ENCODE peak calls at places on chromosome 18, in ten cellular contexts. E is H9, R is EL, X is non-pigmented ciliary epithelial cell, O is PC-3, N is colonic mucosa, G is left kidney, Y is T1000, C is NCI-H460, V is SW480. H is an unnamed sample.

GRCh38 chr18:39274535-39274934 is 1708.9 kb upstream of the CELF4 start:
- DNase-seq in E (no peak), R (peak), X (peak), O (no peak), N (no peak), G (no peak), Y (no peak), C (no peak), V (no peak), H (no peak)

GRCh38 chr18:28735731-28736130 is 558.8 kb upstream of the CDH2 start:
- DNase-seq in E (no peak), R (peak), X (peak), O (peak), N (no peak), G (peak), Y (no peak), C (no peak), V (no peak), H (no peak)

GRCh38 chr18:45755936-45756335 is 32.0 kb downstream of the SLC14A1 start:
- DNase-seq in E (no peak), R (peak), X (no peak), O (peak), N (no peak), G (peak), Y (no peak), C (no peak), V (no peak), H (peak)

GRCh38 chr18:21433436-21433835 is 167.1 kb downstream of the ESCO1 start:
- DNase-seq in E (no peak), R (no peak), X (no peak), O (no peak), N (no peak), G (no peak), Y (no peak), C (no peak), V (no peak), H (no peak)

GRCh38 chr18:61651880-61652268 is 240.9 kb downstream of the RNF152 start:
- DNase-seq in E (no peak), R (no peak), X (no peak), O (peak), N (peak), G (no peak), Y (no peak), C (no peak), V (no peak), H (peak)

GRCh38 chr18:9017170-9017899 is 85.2 kb upstream of the NDUFV2 start:
- DNase-seq in E (no peak), R (peak), X (peak), O (peak), N (peak), G (peak), Y (peak), C (peak), V (peak), H (no peak)

GRCh38 chr18:13581496-13581895 is 144.9 kb downstream of the FAM210A start:
- DNase-seq in E (no peak), R (no peak), X (no peak), O (no peak), N (no peak), G (no peak), Y (no peak), C (no peak), V (no peak), H (no peak)

GRCh38 chr18:58541789-58542425 is 87.0 kb downstream of the ALPK2 start:
- DNase-seq in E (no peak), R (peak), X (peak), O (peak), N (no peak), G (no peak), Y (peak), C (peak), V (peak), H (no peak)

GRCh38 chr18:6203791-6204190 is 210.9 kb downstream of the L3MBTL4 start:
- DNase-seq in E (no peak), R (no peak), X (no peak), O (no peak), N (no peak), G (no peak), Y (no peak), C (no peak), V (no peak), H (peak)

GRCh38 chr18:41072946-41073345 is 882.1 kb upstream of the PIK3C3 start:
- DNase-seq in E (no peak), R (no peak), X (no peak), O (no peak), N (no peak), G (no peak), Y (no peak), C (no peak), V (no peak), H (no peak)

GRCh38 chr18:55422456-55423185 is 165.4 kb downstream of the TCF4 start:
- DNase-seq in E (no peak), R (peak), X (no peak), O (no peak), N (peak), G (no peak), Y (no peak), C (no peak), V (no peak), H (no peak)

GRCh38 chr18:12408247-12408869 is 629 bp downstream of the PRELID3A start:
- DNase-seq in E (no peak), R (peak), X (no peak), O (peak), N (no peak), G (no peak), Y (no peak), C (no peak), V (no peak), H (no peak)

GRCh38 chr18:13629841-13630747 is 96.3 kb downstream of the FAM210A start:
- DNase-seq in E (peak), R (peak), X (peak), O (peak), N (peak), G (peak), Y (no peak), C (peak), V (peak), H (peak)

GRCh38 chr18:37944871-37945270 is 379.3 kb upstream of the CELF4 start:
- DNase-seq in E (no peak), R (no peak), X (no peak), O (no peak), N (no peak), G (no peak), Y (no peak), C (no peak), V (no peak), H (no peak)

GRCh38 chr18:22556271-22556990 is 138.7 kb upstream of the CTAGE1 start:
- DNase-seq in E (no peak), R (peak), X (no peak), O (peak), N (no peak), G (peak), Y (no peak), C (no peak), V (no peak), H (no peak)

GRCh38 chr18:75945534-75945933 is 518.0 kb upstream of the SMIM21 start:
- DNase-seq in E (no peak), R (no peak), X (no peak), O (no peak), N (no peak), G (no peak), Y (no peak), C (no peak), V (no peak), H (no peak)

GRCh38 chr18:72867721-72868665 is at the start of gene NETO1:
- DNase-seq in E (peak), R (no peak), X (no peak), O (peak), N (no peak), G (peak), Y (peak), C (no peak), V (no peak), H (peak)

GRCh38 chr18:56258178-56258577 is 380.2 kb downstream of the TXNL1 start:
- DNase-seq in E (no peak), R (no peak), X (no peak), O (no peak), N (no peak), G (no peak), Y (no peak), C (no peak), V (no peak), H (no peak)

GRCh38 chr18:67379991-67380390 is 136.5 kb downstream of the DSEL start:
- DNase-seq in E (no peak), R (no peak), X (no peak), O (no peak), N (no peak), G (no peak), Y (no peak), C (no peak), V (no peak), H (no peak)

GRCh38 chr18:79872852-79873444 is 75.2 kb downstream of the KCNG2 start:
- DNase-seq in E (peak), R (no peak), X (no peak), O (no peak), N (no peak), G (no peak), Y (no peak), C (no peak), V (no peak), H (no peak)

GRCh38 chr18:67302043-67302442 is 214.5 kb downstream of the DSEL start:
- DNase-seq in E (no peak), R (peak), X (no peak), O (peak), N (no peak), G (no peak), Y (no peak), C (no peak), V (peak), H (no peak)

GRCh38 chr18:36412778-36413177 is 115.3 kb downstream of the FHOD3 start:
- DNase-seq in E (peak), R (peak), X (no peak), O (peak), N (no peak), G (peak), Y (no peak), C (peak), V (peak), H (no peak)

GRCh38 chr18:3067213-3068118 is 54.5 kb upstream of the LPIN2 start:
- DNase-seq in E (no peak), R (no peak), X (no peak), O (no peak), N (peak), G (peak), Y (no peak), C (no peak), V (no peak), H (no peak)

GRCh38 chr18:57789759-57790158 is 13.4 kb downstream of the ATP8B1 start:
- DNase-seq in E (no peak), R (no peak), X (no peak), O (peak), N (no peak), G (no peak), Y (no peak), C (no peak), V (no peak), H (no peak)

GRCh38 chr18:9708882-9709877 is 1.1 kb downstream of the RAB31 start:
- DNase-seq in E (peak), R (peak), X (no peak), O (no peak), N (peak), G (peak), Y (no peak), C (no peak), V (no peak), H (no peak)

GRCh38 chr18:2444201-2444875 is 127.0 kb downstream of the METTL4 start:
- DNase-seq in E (no peak), R (no peak), X (no peak), O (no peak), N (no peak), G (no peak), Y (no peak), C (no peak), V (no peak), H (no peak)

GRCh38 chr18:49582579-49582978 is 20.7 kb downstream of the LIPG start:
- DNase-seq in E (no peak), R (no peak), X (no peak), O (no peak), N (no peak), G (peak), Y (peak), C (peak), V (no peak), H (no peak)

GRCh38 chr18:54020971-54021370 is 203.5 kb downstream of the MBD2 start:
- DNase-seq in E (no peak), R (no peak), X (no peak), O (no peak), N (no peak), G (no peak), Y (no peak), C (no peak), V (no peak), H (no peak)

GRCh38 chr18:79988925-79989361 is 580 bp upstream of the TXNL4A start:
- DNase-seq in E (peak), R (peak), X (no peak), O (peak), N (no peak), G (peak), Y (peak), C (no peak), V (peak), H (no peak)

GRCh38 chr18:73842795-73843394 is 304.7 kb downstream of the FBXO15 start:
- DNase-seq in E (peak), R (peak), X (no peak), O (peak), N (peak), G (peak), Y (no peak), C (peak), V (peak), H (peak)

GRCh38 chr18:36086186-36086585 is 18.8 kb upstream of the RPRD1A start:
- DNase-seq in E (no peak), R (no peak), X (no peak), O (no peak), N (no peak), G (no peak), Y (no peak), C (no peak), V (no peak), H (no peak)

GRCh38 chr18:49250819-49251388 is 209.5 kb downstream of the DYM start:
- DNase-seq in E (no peak), R (peak), X (no peak), O (peak), N (no peak), G (peak), Y (no peak), C (no peak), V (peak), H (no peak)

GRCh38 chr18:13379930-13380665 is 161.5 kb downstream of the LDLRAD4 start:
- DNase-seq in E (no peak), R (no peak), X (no peak), O (no peak), N (no peak), G (peak), Y (no peak), C (no peak), V (no peak), H (no peak)

GRCh38 chr18:49028801-49029506 is 78.2 kb upstream of the SMAD7 start:
- DNase-seq in E (no peak), R (no peak), X (no peak), O (no peak), N (peak), G (no peak), Y (no peak), C (no peak), V (no peak), H (no peak)

GRCh38 chr18:49861659-49862058 is 48.3 kb upstream of the ACAA2 start:
- DNase-seq in E (no peak), R (no peak), X (no peak), O (peak), N (no peak), G (peak), Y (no peak), C (no peak), V (no peak), H (no peak)

GRCh38 chr18:6851480-6851879 is 122.0 kb downstream of the ARHGAP28 start:
- DNase-seq in E (no peak), R (no peak), X (no peak), O (no peak), N (no peak), G (no peak), Y (no peak), C (no peak), V (no peak), H (no peak)